ENCODE peak calls at places on chromosomes 2 and 18, in four cellular contexts. One of them, this sample, is unnamed.

GRCh38 chr2:46352621-46353020 is 55.4 kb downstream of the EPAS1 start:
- DNase-seq in CD8-positive, alpha-beta T cell: no peak
- DNase-seq in H9: no peak
- DNase-seq in stomach: no peak
- DNase-seq in this sample: no peak

GRCh38 chr2:14746133-14746532 is 113.6 kb downstream of the LRATD1 start:
- DNase-seq in CD8-positive, alpha-beta T cell: no peak
- DNase-seq in H9: no peak
- DNase-seq in stomach: no peak
- DNase-seq in this sample: no peak

GRCh38 chr18:75916641-75916982 is 489.1 kb upstream of the SMIM21 start:
- DNase-seq in CD8-positive, alpha-beta T cell: no peak
- DNase-seq in H9: no peak
- DNase-seq in stomach: no peak
- DNase-seq in this sample: no peak

GRCh38 chr2:35297403-35297802 is 1058.2 kb upstream of the CRIM1 start:
- DNase-seq in CD8-positive, alpha-beta T cell: no peak
- DNase-seq in H9: no peak
- DNase-seq in stomach: no peak
- DNase-seq in this sample: no peak

GRCh38 chr2:205675861-205676516 is 6.3 kb upstream of the NRP2 start:
- DNase-seq in CD8-positive, alpha-beta T cell: no peak
- DNase-seq in H9: no peak
- DNase-seq in stomach: no peak
- DNase-seq in this sample: peak

GRCh38 chr2:45130758-45131157 is 121.5 kb upstream of the SIX2 start:
- DNase-seq in CD8-positive, alpha-beta T cell: no peak
- DNase-seq in H9: no peak
- DNase-seq in stomach: no peak
- DNase-seq in this sample: no peak

GRCh38 chr2:128449226-128450061 is 130.8 kb upstream of the HS6ST1 start:
- DNase-seq in CD8-positive, alpha-beta T cell: peak
- DNase-seq in H9: peak
- DNase-seq in stomach: peak
- DNase-seq in this sample: no peak

GRCh38 chr2:19256239-19256638 is 102.2 kb downstream of the OSR1 start:
- DNase-seq in CD8-positive, alpha-beta T cell: no peak
- DNase-seq in H9: no peak
- DNase-seq in stomach: no peak
- DNase-seq in this sample: no peak

GRCh38 chr2:146661494-146662096 is 1183.2 kb upstream of the ACVR2A start:
- DNase-seq in CD8-positive, alpha-beta T cell: no peak
- DNase-seq in H9: no peak
- DNase-seq in stomach: no peak
- DNase-seq in this sample: no peak

GRCh38 chr2:126657636-126658315 is 1.8 kb downstream of the GYPC start:
- DNase-seq in CD8-positive, alpha-beta T cell: peak
- DNase-seq in H9: peak
- DNase-seq in stomach: peak
- DNase-seq in this sample: peak

GRCh38 chr18:2978626-2979025 is 34.3 kb downstream of the LPIN2 start:
- DNase-seq in CD8-positive, alpha-beta T cell: no peak
- DNase-seq in H9: no peak
- DNase-seq in stomach: no peak
- DNase-seq in this sample: no peak

DNA sequence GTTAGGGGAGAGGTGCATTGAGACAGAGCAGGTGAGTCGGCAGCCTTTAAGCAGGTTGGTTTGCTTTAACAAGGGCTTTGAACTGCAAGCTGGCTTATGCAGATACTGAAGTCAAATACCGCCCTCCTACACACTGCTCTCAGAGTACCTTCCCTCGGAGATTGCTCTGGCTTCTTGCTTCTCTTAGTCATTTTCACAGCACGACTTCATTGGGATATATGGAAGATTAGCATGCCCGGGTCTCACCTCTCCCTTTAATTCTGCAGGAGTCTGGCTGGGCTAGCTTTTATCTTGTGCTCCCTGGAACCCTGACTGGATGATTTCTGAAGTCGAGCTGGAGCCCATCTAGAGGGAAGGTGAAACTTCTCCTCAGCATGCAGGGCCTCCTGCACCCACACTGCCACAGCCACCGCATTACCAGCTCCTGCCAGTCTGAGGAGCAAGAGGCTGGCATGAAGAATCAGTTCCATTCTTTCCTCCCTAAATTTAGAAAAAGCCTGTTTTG is 395.5 kb upstream of the HNRNPA3 start:
- DNase-seq in CD8-positive, alpha-beta T cell: peak
- DNase-seq in H9: peak
- DNase-seq in stomach: no peak
- DNase-seq in this sample: no peak
- TF ChIP-seq CTCF in CD8-positive, alpha-beta T cell: no peak
- TF ChIP-seq CTCF in H9: peak
- TF ChIP-seq CTCF in stomach: no peak
- TF ChIP-seq CTCF in this sample: no peak

DNA sequence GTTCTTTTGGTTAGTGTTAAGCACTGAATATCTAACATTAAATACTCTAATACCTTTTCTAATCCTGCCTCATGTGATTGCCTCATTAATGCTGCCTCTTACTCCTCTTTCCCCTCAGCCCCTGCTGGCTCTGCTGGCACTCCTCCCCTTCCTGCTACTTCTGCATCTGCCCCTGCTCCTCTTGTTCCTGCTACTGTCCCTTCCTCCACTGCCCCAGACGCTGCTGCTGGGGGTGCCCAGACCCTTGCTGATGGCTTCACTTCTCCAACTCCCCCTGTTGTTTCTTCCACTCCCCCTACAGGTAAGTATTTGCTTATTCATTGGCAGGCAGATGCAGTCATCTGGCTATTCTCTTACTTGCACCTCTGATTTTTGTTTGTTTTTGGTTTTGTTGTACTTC is 68.5 kb downstream of the ABI2 start:
- DNase-seq in CD8-positive, alpha-beta T cell: no peak
- DNase-seq in H9: peak
- DNase-seq in stomach: no peak
- DNase-seq in this sample: no peak
- TF ChIP-seq CTCF in CD8-positive, alpha-beta T cell: no peak
- TF ChIP-seq CTCF in H9: peak
- TF ChIP-seq CTCF in stomach: no peak
- TF ChIP-seq CTCF in this sample: no peak

DNA sequence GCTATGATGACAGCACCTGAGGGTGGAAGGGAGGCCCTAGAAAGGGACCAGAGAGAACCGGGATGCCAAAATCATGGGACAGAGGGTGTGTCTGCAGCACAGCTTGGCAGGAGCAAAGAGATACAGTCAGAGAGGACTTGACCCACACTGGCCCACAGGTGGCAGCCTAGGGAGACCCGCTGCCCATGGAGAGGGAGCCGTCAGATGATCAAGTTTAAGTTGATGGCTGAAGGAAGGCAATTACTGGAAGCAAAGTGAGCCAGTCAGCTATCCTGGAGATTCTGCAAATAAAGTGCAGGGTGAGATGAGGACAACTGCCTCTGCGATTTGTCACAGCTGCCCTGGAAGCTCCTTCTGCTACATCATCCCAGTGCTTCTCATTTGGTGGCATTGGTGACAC is 74.0 kb downstream of the CMPK2 start:
- DNase-seq in CD8-positive, alpha-beta T cell: no peak
- DNase-seq in H9: peak
- DNase-seq in stomach: no peak
- DNase-seq in this sample: no peak
- TF ChIP-seq CTCF in CD8-positive, alpha-beta T cell: no peak
- TF ChIP-seq CTCF in H9: peak
- TF ChIP-seq CTCF in stomach: no peak
- TF ChIP-seq CTCF in this sample: no peak

DNA sequence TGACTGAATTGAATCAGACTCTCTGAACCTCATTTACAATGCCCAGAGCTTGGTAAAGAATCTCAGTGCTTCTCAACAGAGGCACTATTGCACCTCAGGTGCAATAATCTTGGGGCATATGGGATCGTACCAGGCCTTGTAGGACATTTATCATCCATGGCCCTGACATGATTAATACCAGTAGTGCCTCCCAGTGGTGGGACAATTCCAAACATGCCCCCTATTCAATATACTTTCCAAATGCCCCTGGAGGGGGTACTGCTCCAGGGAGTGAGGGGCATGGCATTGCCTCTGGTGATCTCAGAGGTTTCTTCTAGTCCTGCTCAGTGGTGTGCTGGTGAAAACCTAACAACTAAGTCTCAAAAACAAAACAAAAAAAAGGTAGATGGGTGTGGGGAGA is 174.9 kb upstream of the SMAD2 start:
- DNase-seq in CD8-positive, alpha-beta T cell: no peak
- DNase-seq in H9: no peak
- DNase-seq in stomach: no peak
- DNase-seq in this sample: no peak
- TF ChIP-seq CTCF in CD8-positive, alpha-beta T cell: no peak
- TF ChIP-seq CTCF in H9: peak
- TF ChIP-seq CTCF in stomach: no peak
- TF ChIP-seq CTCF in this sample: no peak

DNA sequence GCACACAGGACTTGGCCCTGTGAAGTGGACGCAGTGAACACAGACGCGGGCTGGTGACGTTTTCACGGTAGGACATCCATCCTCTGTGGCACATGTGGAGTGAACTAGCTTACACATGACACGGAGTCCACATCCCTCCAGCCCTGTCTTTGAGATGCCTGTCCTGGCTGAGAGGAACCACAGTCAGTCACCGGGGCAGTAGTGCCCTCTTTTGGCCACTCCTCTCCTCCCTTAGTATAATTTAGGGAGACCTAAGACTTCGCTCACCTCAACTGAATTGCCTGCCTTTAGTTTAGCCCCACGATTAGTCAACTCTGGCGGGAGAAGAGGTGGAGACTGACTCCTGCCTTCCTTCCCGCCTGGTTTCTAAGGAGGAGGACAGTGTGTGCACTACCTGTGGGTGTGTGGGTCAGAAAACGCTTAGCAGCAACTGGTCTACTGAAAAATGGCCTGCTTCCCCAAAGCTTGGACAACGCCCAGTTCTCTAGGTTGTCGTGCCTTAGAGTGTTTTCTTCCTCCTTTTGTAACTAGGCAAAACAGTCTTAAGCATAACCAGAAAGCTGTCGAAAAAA is 70.6 kb downstream of the MBP start:
- DNase-seq in CD8-positive, alpha-beta T cell: no peak
- DNase-seq in H9: peak
- DNase-seq in stomach: no peak
- DNase-seq in this sample: no peak
- TF ChIP-seq CTCF in CD8-positive, alpha-beta T cell: no peak
- TF ChIP-seq CTCF in H9: peak
- TF ChIP-seq CTCF in stomach: no peak
- TF ChIP-seq CTCF in this sample: peak

DNA sequence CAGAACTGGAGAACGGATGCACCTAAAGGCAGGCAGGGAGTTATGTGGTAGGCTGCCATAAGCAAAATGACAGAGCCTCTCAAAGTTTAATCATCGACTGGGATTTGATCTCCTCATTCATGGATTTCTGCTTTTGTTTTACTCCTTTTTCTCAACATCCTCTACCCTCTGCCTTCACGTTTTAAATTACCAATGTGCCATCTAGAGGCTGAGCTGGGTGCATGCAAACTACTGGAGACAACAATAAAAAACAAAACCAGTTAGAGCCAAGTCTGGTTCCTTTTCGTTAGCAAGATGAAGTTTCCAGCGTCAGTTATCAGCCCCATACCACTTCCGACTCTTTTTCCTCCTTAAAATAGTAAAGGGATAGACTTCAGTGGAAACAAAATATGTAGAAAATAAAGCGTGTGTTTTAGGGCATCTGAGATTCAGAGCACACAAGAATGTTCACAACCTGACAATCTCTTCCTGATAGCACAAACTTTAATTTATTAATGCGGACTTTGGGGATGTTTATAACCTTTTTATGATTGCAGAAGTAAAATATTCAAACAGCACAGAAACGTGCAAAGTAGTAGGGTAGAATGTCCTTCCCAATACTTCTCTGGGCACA is 117.0 kb downstream of the LAMA1 start:
- DNase-seq in CD8-positive, alpha-beta T cell: no peak
- DNase-seq in H9: no peak
- DNase-seq in stomach: no peak
- DNase-seq in this sample: no peak
- TF ChIP-seq CTCF in CD8-positive, alpha-beta T cell: no peak
- TF ChIP-seq CTCF in H9: peak
- TF ChIP-seq CTCF in stomach: peak
- TF ChIP-seq CTCF in this sample: no peak

GRCh38 chr2:9264301-9264700 is 57.7 kb downstream of the ASAP2 start:
- DNase-seq in CD8-positive, alpha-beta T cell: no peak
- DNase-seq in H9: no peak
- DNase-seq in stomach: no peak
- DNase-seq in this sample: no peak

GRCh38 chr2:9263388-9263787 is 56.8 kb downstream of the ASAP2 start:
- DNase-seq in CD8-positive, alpha-beta T cell: no peak
- DNase-seq in H9: no peak
- DNase-seq in stomach: no peak
- DNase-seq in this sample: no peak

GRCh38 chr2:9260411-9261037 is 53.9 kb downstream of the ASAP2 start:
- DNase-seq in CD8-positive, alpha-beta T cell: no peak
- DNase-seq in H9: no peak
- DNase-seq in stomach: no peak
- DNase-seq in this sample: no peak

GRCh38 chr2:9261231-9261883 is 54.7 kb downstream of the ASAP2 start:
- DNase-seq in CD8-positive, alpha-beta T cell: no peak
- DNase-seq in H9: no peak
- DNase-seq in stomach: no peak
- DNase-seq in this sample: no peak

DNA sequence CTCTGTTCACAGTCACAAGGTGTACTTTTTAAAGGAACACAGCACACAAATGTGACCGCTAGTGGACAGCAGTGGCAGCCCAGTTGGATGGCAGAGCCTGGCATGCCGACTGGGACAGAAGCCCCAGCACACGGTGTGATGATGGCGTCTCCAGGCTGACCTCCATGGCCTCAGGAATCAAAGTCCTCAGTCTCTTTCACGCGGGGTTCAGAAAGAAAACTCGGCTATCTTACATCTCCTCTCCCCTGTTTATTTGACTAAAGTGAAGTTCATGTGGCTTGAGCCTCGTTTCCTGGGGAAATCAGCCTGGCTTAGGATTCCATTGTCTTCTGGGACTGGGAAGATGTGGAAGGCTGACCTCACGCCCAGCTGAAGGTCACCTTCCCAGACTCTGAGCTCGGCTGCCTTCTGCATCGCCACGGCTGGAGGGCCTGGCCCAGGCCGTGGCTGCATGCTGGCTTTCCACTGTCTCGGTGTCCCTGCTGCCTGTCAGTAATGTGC is 56.1 kb downstream of the ASAP2 start:
- DNase-seq in CD8-positive, alpha-beta T cell: no peak
- DNase-seq in H9: no peak
- DNase-seq in stomach: no peak
- DNase-seq in this sample: no peak
- TF ChIP-seq CTCF in CD8-positive, alpha-beta T cell: no peak
- TF ChIP-seq CTCF in H9: no peak
- TF ChIP-seq CTCF in stomach: no peak
- TF ChIP-seq CTCF in this sample: no peak

This sample was measured in GM13976.